ENCODE peak calls at places on chromosome 1, in five cellular contexts. L is activated CD4-positive, alpha-beta T cell treated with anti-CD3 and anti-CD28 coated beads for 48 hours; X is IMR-90; N is GM20000; A is fibroblast of lung. F is an unnamed sample.

GRCh38 chr1:22126531-22126930 is 16.4 kb downstream of the WNT4 start:
- DNase-seq in L (no peak), X (no peak), N (no peak), A (no peak), F (no peak)

GRCh38 chr1:1826356-1827088 is 48.3 kb upstream of the NADK start:
- DNase-seq in L (no peak), X (no peak), N (no peak), A (no peak), F (no peak)

GRCh38 chr1:228154685-228155571 is 5.2 kb downstream of the GJC2 start:
- DNase-seq in L (peak; percentile 71), X (no peak), N (no peak), A (no peak), F (no peak)

GRCh38 chr1:40592107-40592773 is 60.8 kb downstream of the ZNF684 start:
- DNase-seq in L (peak; percentile 9), X (peak; percentile 17), N (no peak), A (peak; percentile 39), F (peak; percentile 75)

GRCh38 chr1:86258106-86258505 is 101.5 kb upstream of the COL24A1 start:
- DNase-seq in L (no peak), X (peak; percentile 53), N (no peak), A (peak; percentile 32), F (no peak)

GRCh38 chr1:160360227-160360695 is 6.6 kb upstream of the NHLH1 start:
- DNase-seq in L (no peak), X (no peak), N (no peak), A (no peak), F (no peak)

GRCh38 chr1:10909697-10910489 is 102.6 kb upstream of the TARDBP start:
- DNase-seq in L (peak; percentile 85), X (no peak), N (peak; percentile 78), A (no peak), F (peak; percentile 88)

GRCh38 chr1:228379165-228379460 is 27.5 kb downstream of the TRIM11 start:
- DNase-seq in L (peak; percentile 21), X (no peak), N (no peak), A (no peak), F (no peak)

GRCh38 chr1:243559575-243560172 is 290.4 kb downstream of the AKT3 start:
- DNase-seq in L (no peak), X (peak; percentile 70), N (no peak), A (peak; percentile 29), F (no peak)

GRCh38 chr1:214850432-214851010 is 232.0 kb upstream of the KCNK2 start:
- DNase-seq in L (no peak), X (no peak), N (no peak), A (no peak), F (no peak)

GRCh38 chr1:20792177-20792576 is 5.1 kb upstream of the HP1BP3 start:
- DNase-seq in L (no peak), X (peak; percentile 93), N (no peak), A (peak; percentile 96), F (no peak)

GRCh38 chr1:45815667-45816458 is 12.5 kb downstream of the MAST2 start:
- DNase-seq in L (no peak), X (peak; percentile 39), N (no peak), A (no peak), F (no peak)

GRCh38 chr1:158798531-158798930 is 17.5 kb upstream of the OR6N2 start:
- DNase-seq in L (no peak), X (no peak), N (no peak), A (no peak), F (no peak)

GRCh38 chr1:228737613-228738012 is 2.3 kb downstream of the RHOU start:
- DNase-seq in L (no peak), X (no peak), N (no peak), A (peak; percentile 12), F (no peak)

GRCh38 chr1:152107289-152107983 is 7.8 kb downstream of the TCHH start:
- DNase-seq in L (no peak), X (no peak), N (no peak), A (no peak), F (no peak)

GRCh38 chr1:151340870-151341754 is 5.9 kb downstream of the RFX5 start:
- DNase-seq in L (peak; percentile 47), X (peak; percentile 86), N (peak; percentile 44), A (peak; percentile 89), F (peak; percentile 93)

GRCh38 chr1:157963713-157964112 is 29.7 kb upstream of the KIRREL1 start:
- DNase-seq in L (peak; percentile 75), X (peak; percentile 66), N (peak; percentile 69), A (peak; percentile 71), F (peak; percentile 89)

GRCh38 chr1:56547473-56547872 is 31.9 kb downstream of the PLPP3 start:
- DNase-seq in L (no peak), X (no peak), N (no peak), A (no peak), F (no peak)

GRCh38 chr1:106189780-106190179 is 866.7 kb upstream of the PRMT6 start:
- DNase-seq in L (no peak), X (no peak), N (no peak), A (no peak), F (no peak)

GRCh38 chr1:218439541-218440295 is 94.6 kb downstream of the TGFB2 start:
- DNase-seq in L (no peak), X (peak; percentile 15), N (no peak), A (no peak), F (no peak)

GRCh38 chr1:84434756-84435142 is 36.5 kb downstream of the DNASE2B start:
- DNase-seq in L (no peak), X (peak; percentile 16), N (no peak), A (no peak), F (no peak)

GRCh38 chr1:59077739-59078503 is 219.0 kb upstream of the FGGY start:
- DNase-seq in L (no peak), X (no peak), N (no peak), A (no peak), F (no peak)

GRCh38 chr1:56872597-56872996 is 18.0 kb downstream of the C8A start:
- DNase-seq in L (no peak), X (peak; percentile 71), N (no peak), A (peak; percentile 37), F (no peak)

GRCh38 chr1:88079036-88079435 is 605.0 kb upstream of the PKN2 start:
- DNase-seq in L (no peak), X (peak; percentile 13), N (no peak), A (peak; percentile 16), F (no peak)

GRCh38 chr1:63024132-63024531 is 240.2 kb downstream of the ATG4C start:
- DNase-seq in L (no peak), X (peak; percentile 0), N (no peak), A (no peak), F (no peak)

GRCh38 chr1:177487481-177487880 is 316.7 kb downstream of the BRINP2 start:
- DNase-seq in L (no peak), X (no peak), N (no peak), A (no peak), F (no peak)

GRCh38 chr1:221765527-221765926 is 23.6 kb upstream of the DUSP10 start:
- DNase-seq in L (no peak), X (no peak), N (no peak), A (no peak), F (no peak)

GRCh38 chr1:79259390-79260336 is 253.1 kb upstream of the ADGRL4 start:
- DNase-seq in L (no peak), X (peak; percentile 59), N (peak; percentile 17), A (peak; percentile 72), F (no peak)

GRCh38 chr1:53968125-53968513 is 22.0 kb downstream of the LRRC42 start:
- DNase-seq in L (no peak), X (peak; percentile 72), N (no peak), A (peak; percentile 24), F (no peak)

GRCh38 chr1:207787776-207788175 is 35.9 kb downstream of the CD46 start:
- DNase-seq in L (no peak), X (peak; percentile 46), N (no peak), A (no peak), F (peak; percentile 26)

GRCh38 chr1:106748581-106748980 is 307.9 kb upstream of the PRMT6 start:
- DNase-seq in L (no peak), X (no peak), N (no peak), A (no peak), F (no peak)

GRCh38 chr1:32791881-32792280 is 25.3 kb downstream of the YARS1 start:
- DNase-seq in L (no peak), X (peak; percentile 60), N (no peak), A (no peak), F (no peak)

GRCh38 chr1:33255347-33256311 is 663 bp upstream of the ZNF362 start:
- DNase-seq in L (peak; percentile 74), X (peak; percentile 15), N (peak; percentile 73), A (peak; percentile 33), F (peak; percentile 77)

GRCh38 chr1:56063461-56063860 is 515.9 kb downstream of the PLPP3 start:
- DNase-seq in L (no peak), X (no peak), N (no peak), A (no peak), F (no peak)

GRCh38 chr1:80075351-80075750 is 1068.8 kb upstream of the ADGRL4 start:
- DNase-seq in L (no peak), X (no peak), N (no peak), A (no peak), F (no peak)

GRCh38 chr1:57845041-57845440 is 421.2 kb upstream of the DAB1 start:
- DNase-seq in L (no peak), X (no peak), N (no peak), A (no peak), F (no peak)

GRCh38 chr1:1554926-1555915 is 14.8 kb upstream of the TMEM240 start:
- DNase-seq in L (no peak), X (peak; percentile 86), N (no peak), A (peak; percentile 74), F (no peak)

GRCh38 chr1:92924501-92924900 is 36.8 kb downstream of the DIPK1A start:
- DNase-seq in L (no peak), X (no peak), N (no peak), A (no peak), F (no peak)